ENCODE peak calls at places on chromosomes 3 and 15, in four cellular contexts. One of them, this sample, is unnamed.

GRCh38 chr3:127760361-127760760 is 62.0 kb downstream of the MGLL start:
- DNase-seq in GM12878: no peak
- DNase-seq in SK-N-SH: no peak
- DNase-seq in HepG2: no peak
- DNase-seq in this sample: no peak

GRCh38 chr3:194300392-194300758 is 50.8 kb downstream of the CPN2 start:
- DNase-seq in GM12878: no peak
- DNase-seq in SK-N-SH: no peak
- DNase-seq in HepG2: peak
- DNase-seq in this sample: peak

GRCh38 chr3:60101628-60102027 is 1051.8 kb upstream of the CFAP20DC start:
- DNase-seq in GM12878: no peak
- DNase-seq in SK-N-SH: no peak
- DNase-seq in HepG2: no peak
- DNase-seq in this sample: no peak

GRCh38 chr3:131341761-131342160 is 39.8 kb upstream of the NUDT16 start:
- DNase-seq in GM12878: no peak
- DNase-seq in SK-N-SH: no peak
- DNase-seq in HepG2: no peak
- DNase-seq in this sample: no peak

GRCh38 chr15:48963524-48964113 is at the start of gene SHC4:
- DNase-seq in GM12878: no peak
- DNase-seq in SK-N-SH: peak
- DNase-seq in HepG2: peak
- DNase-seq in this sample: no peak

GRCh38 chr3:64238971-64239667 is 13.9 kb upstream of the PRICKLE2 start:
- DNase-seq in GM12878: no peak
- DNase-seq in SK-N-SH: peak
- DNase-seq in HepG2: peak
- DNase-seq in this sample: peak

GRCh38 chr3:169348981-169349942 is 314.2 kb downstream of the MECOM start:
- DNase-seq in GM12878: no peak
- DNase-seq in SK-N-SH: no peak
- DNase-seq in HepG2: no peak
- DNase-seq in this sample: no peak

GRCh38 chr3:112074616-112075497 is 11.3 kb upstream of the C3orf52 start:
- DNase-seq in GM12878: no peak
- DNase-seq in SK-N-SH: no peak
- DNase-seq in HepG2: peak
- DNase-seq in this sample: no peak

GRCh38 chr3:8723612-8724011 is 10.0 kb upstream of the CAV3 start:
- DNase-seq in GM12878: no peak
- DNase-seq in SK-N-SH: no peak
- DNase-seq in HepG2: no peak
- DNase-seq in this sample: no peak

GRCh38 chr3:9071982-9072666 is 108.9 kb upstream of the RAD18 start:
- DNase-seq in GM12878: no peak
- DNase-seq in SK-N-SH: no peak
- DNase-seq in HepG2: no peak
- DNase-seq in this sample: no peak

GRCh38 chr3:11544413-11545181 is 99.1 kb downstream of the VGLL4 start:
- DNase-seq in GM12878: no peak
- DNase-seq in SK-N-SH: no peak
- DNase-seq in HepG2: peak
- DNase-seq in this sample: no peak

GRCh38 chr15:60729850-60730458 is 251.0 kb upstream of the ICE2 start:
- DNase-seq in GM12878: no peak
- DNase-seq in SK-N-SH: no peak
- DNase-seq in HepG2: no peak
- DNase-seq in this sample: no peak

GRCh38 chr15:73357999-73358665 is 10.6 kb downstream of the HCN4 start:
- DNase-seq in GM12878: no peak
- DNase-seq in SK-N-SH: no peak
- DNase-seq in HepG2: peak
- DNase-seq in this sample: no peak

GRCh38 chr15:40273428-40273827 is 9.4 kb downstream of the ANKRD63 start:
- DNase-seq in GM12878: no peak
- DNase-seq in SK-N-SH: no peak
- DNase-seq in HepG2: no peak
- DNase-seq in this sample: no peak

GRCh38 chr3:16866447-16867025 is 18.2 kb upstream of the PLCL2 start:
- DNase-seq in GM12878: no peak
- DNase-seq in SK-N-SH: no peak
- DNase-seq in HepG2: no peak
- DNase-seq in this sample: no peak

GRCh38 chr15:70023769-70024491 is 73.8 kb downstream of the TLE3 start:
- DNase-seq in GM12878: no peak
- DNase-seq in SK-N-SH: no peak
- DNase-seq in HepG2: no peak
- DNase-seq in this sample: no peak

GRCh38 chr3:120198305-120198878 is 86.6 kb downstream of the GPR156 start:
- DNase-seq in GM12878: no peak
- DNase-seq in SK-N-SH: no peak
- DNase-seq in HepG2: peak
- DNase-seq in this sample: no peak

GRCh38 chr3:21803604-21804003 is 52.6 kb upstream of the ZNF385D start:
- DNase-seq in GM12878: no peak
- DNase-seq in SK-N-SH: no peak
- DNase-seq in HepG2: no peak
- DNase-seq in this sample: no peak

GRCh38 chr3:129623447-129624118 is 17.1 kb upstream of the PLXND1 start:
- DNase-seq in GM12878: no peak
- DNase-seq in SK-N-SH: peak
- DNase-seq in HepG2: no peak
- DNase-seq in this sample: no peak

GRCh38 chr15:95866698-95867440 is 463.6 kb upstream of the NR2F2 start:
- DNase-seq in GM12878: no peak
- DNase-seq in SK-N-SH: no peak
- DNase-seq in HepG2: no peak
- DNase-seq in this sample: no peak

DNA sequence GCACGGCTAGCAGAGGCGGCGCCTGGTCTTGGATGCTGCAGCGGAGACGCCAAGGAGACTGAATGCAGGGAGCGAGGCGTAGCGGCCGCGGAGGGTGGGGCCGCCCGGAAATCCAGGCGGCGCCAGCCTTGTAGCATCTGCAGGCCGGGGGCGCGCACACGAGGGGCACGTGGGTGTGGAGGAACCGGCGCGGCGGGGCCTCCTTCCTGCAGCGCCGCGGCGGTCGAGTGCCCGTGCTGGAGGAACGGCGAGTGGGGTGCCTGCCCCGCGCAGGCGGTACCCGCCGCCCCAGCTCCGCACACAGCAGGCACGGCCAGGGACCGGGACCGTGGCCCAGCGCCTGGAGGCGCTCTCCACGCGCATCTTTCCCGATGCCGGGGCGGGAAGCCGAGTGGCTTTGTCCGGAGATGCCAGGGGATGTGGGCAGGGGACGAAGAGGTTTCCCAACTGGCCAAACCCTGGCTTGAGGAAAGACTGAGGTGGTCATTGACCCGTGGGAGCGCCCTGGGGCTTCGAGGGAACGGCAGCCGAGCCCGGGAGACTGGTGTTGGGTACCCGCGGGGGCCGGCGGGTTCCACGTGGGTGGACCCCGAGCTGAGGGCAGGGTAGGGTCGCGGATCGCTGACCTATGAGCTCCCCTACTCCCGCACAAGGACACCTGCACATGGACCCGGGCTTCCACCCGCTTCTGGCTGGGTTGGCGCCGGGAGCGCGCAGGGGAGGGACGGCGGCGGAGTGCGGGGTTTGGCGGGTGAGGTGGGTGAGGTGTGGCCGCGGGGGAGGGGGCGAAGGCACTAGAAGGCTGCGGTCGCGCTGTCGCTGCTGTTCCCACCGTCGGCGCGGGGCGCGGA is 246.4 kb upstream of the TOPAZ1 start:
- DNase-seq in GM12878: no peak
- DNase-seq in SK-N-SH: peak
- DNase-seq in HepG2: no peak
- DNase-seq in this sample: peak
- H3K4me3 ChIP-seq in GM12878: peak
- H3K4me3 ChIP-seq in SK-N-SH: peak
- H3K4me3 ChIP-seq in HepG2: no peak
- H3K4me3 ChIP-seq in this sample: peak

GRCh38 chr15:90095521-90095959 is 6.7 kb downstream of the IDH2 start:
- DNase-seq in GM12878: no peak
- DNase-seq in SK-N-SH: no peak
- DNase-seq in HepG2: peak
- DNase-seq in this sample: no peak
- TF ChIP-seq TCF12 in GM12878: peak
- TF ChIP-seq TCF12 in SK-N-SH: no peak
- TF ChIP-seq TCF12 in HepG2: no peak
- TF ChIP-seq TCF12 in this sample: no peak

DNA sequence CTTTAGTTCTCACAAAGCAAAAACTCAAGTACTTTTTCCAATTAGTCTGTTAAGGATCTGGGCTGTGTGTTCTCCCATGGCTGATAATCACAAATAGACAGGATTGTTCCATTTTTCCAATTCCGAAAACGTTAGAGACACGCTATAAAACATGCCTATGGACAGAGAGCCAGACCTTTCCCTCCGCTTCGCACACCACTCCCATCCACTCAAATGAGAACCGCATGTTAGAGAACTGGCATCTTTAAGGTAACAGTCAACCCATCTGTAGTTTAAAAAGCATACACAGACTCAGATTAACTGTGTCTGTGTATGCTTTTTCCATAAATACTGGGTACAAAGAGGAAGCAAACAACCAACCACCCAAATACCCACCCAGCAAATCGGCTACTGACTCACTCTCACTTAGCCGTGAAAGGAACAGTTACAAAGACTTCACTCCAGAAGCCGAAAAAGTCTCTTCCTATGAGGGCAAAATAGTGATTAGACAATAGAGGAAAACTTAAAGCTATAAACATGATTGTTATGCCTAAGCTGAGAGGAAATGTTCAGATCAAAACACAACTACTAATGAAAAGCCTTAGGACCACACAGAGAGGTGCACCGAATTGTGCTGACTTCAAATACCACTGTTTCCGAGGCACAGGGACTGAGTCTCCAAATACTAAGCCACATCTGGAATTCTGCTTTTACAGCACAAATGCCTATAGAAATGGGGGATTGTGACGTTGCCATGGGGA is 36.1 kb downstream of the IL17RD start:
- DNase-seq in GM12878: no peak
- DNase-seq in SK-N-SH: no peak
- DNase-seq in HepG2: no peak
- DNase-seq in this sample: no peak
- H3K4me3 ChIP-seq in GM12878: no peak
- H3K4me3 ChIP-seq in SK-N-SH: no peak
- H3K4me3 ChIP-seq in HepG2: no peak
- H3K4me3 ChIP-seq in this sample: no peak

GRCh38 chr3:195893121-195893449 is 15.3 kb downstream of the TNK2 start:
- DNase-seq in GM12878: no peak
- DNase-seq in SK-N-SH: peak
- DNase-seq in HepG2: no peak
- DNase-seq in this sample: no peak

GRCh38 chr3:195891431-195892104 is 16.8 kb downstream of the TNK2 start:
- DNase-seq in GM12878: no peak
- DNase-seq in SK-N-SH: no peak
- DNase-seq in HepG2: no peak
- DNase-seq in this sample: no peak

GRCh38 chr3:195892105-195892354 is 16.3 kb downstream of the TNK2 start:
- DNase-seq in GM12878: no peak
- DNase-seq in SK-N-SH: no peak
- DNase-seq in HepG2: no peak
- DNase-seq in this sample: no peak

GRCh38 chr3:195893516-195893915 is 14.8 kb downstream of the TNK2 start:
- DNase-seq in GM12878: no peak
- DNase-seq in SK-N-SH: no peak
- DNase-seq in HepG2: no peak
- DNase-seq in this sample: no peak

GRCh38 chr3:195892355-195893120 is 15.8 kb downstream of the TNK2 start:
- DNase-seq in GM12878: no peak
- DNase-seq in SK-N-SH: peak
- DNase-seq in HepG2: peak
- DNase-seq in this sample: no peak
- TF ChIP-seq TCF12 in GM12878: no peak
- TF ChIP-seq TCF12 in SK-N-SH: peak
- TF ChIP-seq TCF12 in HepG2: no peak
- TF ChIP-seq TCF12 in this sample: no peak

GRCh38 chr3:69751118-69751517 is 11.9 kb downstream of the MITF start:
- DNase-seq in GM12878: no peak
- DNase-seq in SK-N-SH: no peak
- DNase-seq in HepG2: no peak
- DNase-seq in this sample: no peak
- H3K4me3 ChIP-seq in GM12878: no peak
- H3K4me3 ChIP-seq in SK-N-SH: no peak
- H3K4me3 ChIP-seq in HepG2: no peak
- H3K4me3 ChIP-seq in this sample: no peak

GRCh38 chr3:50213383-50213782 is 8.3 kb downstream of the SLC38A3 start:
- DNase-seq in GM12878: no peak
- DNase-seq in SK-N-SH: no peak
- DNase-seq in HepG2: no peak
- DNase-seq in this sample: no peak
- TF ChIP-seq TCF12 in GM12878: no peak
- TF ChIP-seq TCF12 in SK-N-SH: no peak
- TF ChIP-seq TCF12 in HepG2: no peak
- TF ChIP-seq TCF12 in this sample: no peak

GRCh38 chr3:32431481-32431880 is 39.8 kb downstream of the CMTM7 start:
- DNase-seq in GM12878: no peak
- DNase-seq in SK-N-SH: no peak
- DNase-seq in HepG2: no peak
- DNase-seq in this sample: no peak

GRCh38 chr3:32432045-32432710 is 40.5 kb downstream of the CMTM7 start:
- DNase-seq in GM12878: no peak
- DNase-seq in SK-N-SH: no peak
- DNase-seq in HepG2: no peak
- DNase-seq in this sample: no peak

GRCh38 chr3:32430900-32431299 is 39.2 kb downstream of the CMTM7 start:
- DNase-seq in GM12878: no peak
- DNase-seq in SK-N-SH: no peak
- DNase-seq in HepG2: no peak
- DNase-seq in this sample: no peak

GRCh38 chr3:32434206-32434605 is 42.6 kb downstream of the CMTM7 start:
- DNase-seq in GM12878: no peak
- DNase-seq in SK-N-SH: no peak
- DNase-seq in HepG2: no peak
- DNase-seq in this sample: no peak

GRCh38 chr3:32432711-32433530 is 41.3 kb downstream of the CMTM7 start:
- DNase-seq in GM12878: peak
- DNase-seq in SK-N-SH: no peak
- DNase-seq in HepG2: no peak
- DNase-seq in this sample: peak
- H3K4me3 ChIP-seq in GM12878: peak
- H3K4me3 ChIP-seq in SK-N-SH: no peak
- H3K4me3 ChIP-seq in HepG2: no peak
- H3K4me3 ChIP-seq in this sample: no peak

GRCh38 chr15:74725845-74726773 is 781 bp upstream of the CYP1A1 start:
- DNase-seq in GM12878: no peak
- DNase-seq in SK-N-SH: peak
- DNase-seq in HepG2: peak
- DNase-seq in this sample: peak
- TF ChIP-seq TCF12 in GM12878: peak
- TF ChIP-seq TCF12 in SK-N-SH: no peak
- TF ChIP-seq TCF12 in HepG2: no peak
- TF ChIP-seq TCF12 in this sample: no peak

This sample was measured in H1.